ENCODE peak calls at places on chromosomes 13 and 19, in five cellular contexts. U, S, K, H and V are unnamed samples.

GRCh38 chr19:44640518-44640917 is 3.2 kb upstream of the PVR start:
- DNase-seq in H (no peak), S (no peak), K (no peak), U (no peak), V (no peak)

GRCh38 chr19:24141612-24142011 is 54.6 kb downstream of the ZNF254 start:
- DNase-seq in K (no peak), H (no peak), S (no peak), U (no peak), V (no peak)

GRCh38 chr19:54041969-54042606 is 21.6 kb downstream of the VSTM1 start:
- DNase-seq in K (no peak), S (no peak), H (no peak), U (no peak), V (no peak)

GRCh38 chr19:7831452-7831851 is 1.4 kb downstream of the EVI5L start:
- DNase-seq in H (no peak), S (peak; percentile 38), K (no peak), U (no peak), V (no peak)

GRCh38 chr19:9323557-9323918 is 441 bp upstream of the ZNF559 start:
- DNase-seq in H (no peak), K (peak; percentile 19), S (peak; percentile 55), U (peak; percentile 85), V (peak; percentile 45)

GRCh38 chr19:54691582-54692293 is 29.0 kb downstream of the LILRB4 start:
- DNase-seq in K (no peak), U (no peak), S (no peak), H (no peak), V (no peak)

GRCh38 chr19:33299061-33299665 is 3.2 kb downstream of the CEBPA start:
- DNase-seq in K (no peak), H (no peak), S (no peak), U (no peak), V (no peak)

GRCh38 chr19:44869728-44870470 is 21.2 kb upstream of the TOMM40 start:
- DNase-seq in K (no peak), S (no peak), H (no peak), U (peak; percentile 75), V (peak; percentile 72)

GRCh38 chr19:29170554-29170953 is 42.4 kb downstream of the UQCRFS1 start:
- DNase-seq in U (no peak), S (no peak), K (no peak), H (no peak), V (no peak)

GRCh38 chr19:9789066-9789465 is 20.5 kb upstream of the ZNF846 start:
- DNase-seq in S (no peak), K (no peak), H (no peak), U (no peak), V (no peak)

GRCh38 chr13:75079226-75079625 is 402.7 kb downstream of the TBC1D4 start:
- DNase-seq in U (no peak), H (no peak), K (no peak), S (no peak), V (no peak)

GRCh38 chr19:45215391-45216191 is 29.6 kb downstream of the EXOC3L2 start:
- DNase-seq in S (peak; percentile 77), K (no peak), H (no peak), U (peak; percentile 55), V (peak; percentile 65)

GRCh38 chr19:1324792-1325567 is 39.3 kb downstream of the EFNA2 start:
- DNase-seq in S (peak; percentile 52), K (no peak), U (peak; percentile 73), H (no peak), V (peak; percentile 51)

GRCh38 chr13:89554801-89555200 is 1792.7 kb upstream of the MIR17HG start:
- DNase-seq in K (no peak), S (no peak), H (no peak), U (no peak), V (no peak)

GRCh38 chr19:18279266-18279515 is 2.2 kb downstream of the JUND start:
- DNase-seq in H (no peak), U (no peak), S (no peak), K (no peak), V (no peak)
- H3K4me1 ChIP-seq in H (peaks cover 33% of the 10 kb centered on the region), U (peaks cover 44% of the 10 kb centered on the region), S (peaks cover 60% of the 10 kb centered on the region), K (peaks cover 57% of the 10 kb centered on the region), V (peaks cover 62% of the 10 kb centered on the region)

GRCh38 chr19:48424694-48425219 is 21.0 kb upstream of the GRWD1 start:
- DNase-seq in K (no peak), S (no peak), U (peak; percentile 29), H (no peak), V (no peak)
- TF ChIP-seq CTCF in K (no peak), S (no peak), U (no peak), H (no peak), V (no peak)

DNA sequence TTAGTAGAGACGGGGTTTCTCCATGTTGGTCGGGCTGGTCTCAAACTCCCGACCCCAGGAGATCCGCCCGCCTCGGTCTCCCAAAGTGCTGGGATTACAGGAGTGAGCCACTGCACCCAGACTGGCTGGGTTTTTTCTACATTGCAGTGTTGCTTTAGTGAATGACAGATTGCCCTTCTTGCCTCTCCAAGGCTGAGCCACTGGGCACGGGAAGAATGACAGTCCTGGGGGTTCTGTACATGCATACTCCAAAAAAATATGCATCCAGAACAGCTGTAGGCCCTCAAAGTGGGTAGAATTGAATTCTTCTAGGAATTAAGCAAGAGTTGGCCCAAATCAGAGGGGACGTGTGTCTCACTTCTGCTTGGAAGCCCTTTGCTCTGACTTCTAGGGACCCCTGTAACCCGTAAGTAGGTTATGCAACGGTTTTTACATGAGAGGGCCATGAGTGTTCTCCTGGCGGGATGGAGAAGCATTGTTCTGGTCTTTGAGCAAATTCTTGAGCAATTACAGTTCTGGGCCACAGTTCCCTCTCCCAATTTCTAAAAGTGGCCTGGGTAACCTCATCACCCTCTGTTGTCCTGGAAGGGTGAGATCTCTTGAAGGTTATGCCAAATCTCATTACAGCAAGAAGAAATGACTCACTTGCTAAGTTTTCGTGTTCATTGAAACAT is 3.6 kb downstream of the ACTN4 start:
- DNase-seq in H (no peak), S (no peak), K (no peak), U (peak; percentile 67), V (no peak)
- H3K4me1 ChIP-seq in H (peaks cover 41% of the 10 kb centered on the region), S (peaks cover 68% of the 10 kb centered on the region), K (peaks cover 54% of the 10 kb centered on the region), U (peaks cover 61% of the 10 kb centered on the region), V (peaks cover 74% of the 10 kb centered on the region)

DNA sequence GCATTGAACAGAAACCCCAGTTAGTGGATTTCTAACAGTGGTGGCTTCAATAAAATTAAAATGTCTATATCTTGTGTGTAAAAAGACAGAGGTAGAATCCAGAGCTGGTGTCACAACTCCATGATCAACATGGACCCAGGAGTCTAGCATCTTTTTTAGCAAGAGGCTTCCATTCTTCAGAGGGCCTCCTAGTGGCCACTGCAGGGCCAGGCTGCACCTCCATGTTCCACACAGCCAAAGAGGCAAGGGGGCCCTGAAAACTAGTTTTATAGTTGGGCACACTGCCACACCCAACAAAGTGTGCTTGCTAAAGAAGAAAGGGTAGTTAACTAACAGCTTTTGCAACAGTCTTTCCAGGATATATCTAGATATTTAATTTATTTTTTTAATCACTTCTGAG is 12.9 kb downstream of the N4BP2L1 start:
- DNase-seq in S (no peak), K (no peak), U (no peak), H (no peak), V (peak; percentile 30)
- TF ChIP-seq CTCF in S (no peak), K (no peak), U (peak; percentile 11), H (no peak), V (no peak)

DNA sequence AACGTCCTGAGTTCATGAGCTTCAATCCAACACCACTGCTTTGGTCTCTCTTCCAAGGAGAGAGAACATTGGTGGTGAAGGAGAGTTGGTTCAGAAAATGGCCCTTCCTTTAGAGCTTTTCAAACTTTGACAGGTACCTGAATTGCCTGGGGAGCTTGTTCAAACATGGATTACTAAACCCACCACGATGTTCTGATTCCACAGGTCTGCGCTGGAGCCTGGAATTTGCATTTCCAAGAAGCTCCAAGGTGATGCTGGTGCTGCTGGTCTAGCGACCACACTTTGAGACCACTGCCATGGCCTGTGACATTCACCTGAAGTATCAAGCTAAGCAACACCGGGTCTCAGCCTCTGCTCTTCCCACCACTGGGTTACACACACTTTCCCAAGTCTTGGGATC is 60.2 kb downstream of the GSX1 start:
- DNase-seq in U (no peak), H (no peak), S (no peak), K (no peak), V (no peak)
- H3K4me1 ChIP-seq in U (no peaks in the 10 kb centered on the region), H (no peaks in the 10 kb centered on the region), S (no peaks in the 10 kb centered on the region), K (no peaks in the 10 kb centered on the region), V (peaks cover 17% of the 10 kb centered on the region)